ENCODE peak calls at places on chromosomes 6 and 20, in ten cellular contexts. P is memory B cell; V is SK-N-MC; S is GM23338; K is tibial artery; R is AML-193; U is HS-5; I is HT-29; G is CD8-positive, alpha-beta T cell; O is stimulated activated CD4-positive, alpha-beta T cell treated with anti-CD3 and anti-CD28 coated beads, Interleukin-1b, Interleukin-23, amount 100 ng/mL, for 4 hours. T is an unnamed sample.

GRCh38 chr6:84553527-84553926 is 210.9 kb downstream of the TBX18 start:
- DNase-seq in P (no peak), V (no peak), S (no peak), K (no peak), R (no peak), U (no peak), I (no peak), G (no peak), O (no peak), T (no peak)

GRCh38 chr20:38730989-38731737 is 6.9 kb downstream of the SLC32A1 start:
- DNase-seq in P (peak), V (no peak), S (peak), K (no peak), R (no peak), U (no peak), I (peak), G (peak), O (peak), T (peak)

GRCh38 chr6:144758602-144759001 is 473.5 kb downstream of the UTRN start:
- DNase-seq in P (no peak), V (no peak), S (no peak), K (no peak), R (no peak), U (no peak), I (peak), G (no peak), O (no peak), T (no peak)

GRCh38 chr6:165634486-165634885 is 28.6 kb downstream of the PDE10A start:
- DNase-seq in P (no peak), V (no peak), S (no peak), K (no peak), R (no peak), U (no peak), I (no peak), G (no peak), O (no peak), T (no peak)

GRCh38 chr6:82818727-82819126 is 246.9 kb downstream of the UBE3D start:
- DNase-seq in P (no peak), V (no peak), S (no peak), K (no peak), R (no peak), U (peak), I (no peak), G (no peak), O (no peak), T (no peak)

GRCh38 chr6:43774776-43775583 is 5.0 kb downstream of the VEGFA start:
- DNase-seq in P (peak), V (no peak), S (peak), K (peak), R (peak), U (peak), I (peak), G (no peak), O (peak), T (peak)

GRCh38 chr6:147603392-147604081 is 95.0 kb downstream of the SAMD5 start:
- DNase-seq in P (no peak), V (no peak), S (no peak), K (no peak), R (no peak), U (no peak), I (no peak), G (no peak), O (no peak), T (no peak)

GRCh38 chr6:34657307-34657978 is 39.1 kb downstream of the ILRUN start:
- DNase-seq in P (no peak), V (peak), S (peak), K (peak), R (peak), U (peak), I (peak), G (no peak), O (no peak), T (no peak)

GRCh38 chr6:11852061-11852619 is 73.5 kb upstream of the ADTRP start:
- DNase-seq in P (no peak), V (no peak), S (no peak), K (no peak), R (no peak), U (no peak), I (no peak), G (no peak), O (no peak), T (no peak)

GRCh38 chr6:120869397-120869796 is 464.9 kb downstream of the TBC1D32 start:
- DNase-seq in P (no peak), V (peak), S (peak), K (no peak), R (no peak), U (no peak), I (peak), G (no peak), O (no peak), T (no peak)

GRCh38 chr20:51172558-51173428 is 149.9 kb upstream of the KCNG1 start:
- DNase-seq in P (no peak), V (no peak), S (peak), K (no peak), R (no peak), U (no peak), I (peak), G (no peak), O (no peak), T (no peak)

GRCh38 chr6:82364087-82365010 is 732 bp downstream of the TPBG start:
- DNase-seq in P (no peak), V (no peak), S (peak), K (peak), R (no peak), U (no peak), I (peak), G (no peak), O (no peak), T (no peak)

GRCh38 chr6:83884523-83884922 is 25.0 kb downstream of the CYB5R4 start:
- DNase-seq in P (peak), V (peak), S (peak), K (no peak), R (peak), U (peak), I (peak), G (no peak), O (no peak), T (peak)

GRCh38 chr6:46377209-46377608 is 114.0 kb downstream of the RCAN2 start:
- DNase-seq in P (no peak), V (no peak), S (no peak), K (no peak), R (no peak), U (no peak), I (no peak), G (no peak), O (no peak), T (no peak)

GRCh38 chr20:43541214-43541613 is 17.6 kb upstream of the SGK2 start:
- DNase-seq in P (no peak), V (no peak), S (no peak), K (no peak), R (no peak), U (peak), I (peak), G (no peak), O (no peak), T (no peak)

T was measured in naive B cell.